ENCODE peak calls at places on chromosomes 13 and 19, in four cellular contexts. B, C, E and Y are unnamed samples.
A peak's percentile ranks its signal among the peaks of the same experiment; 100 is the strongest.

GRCh38 chr13:50449465-50449864 is 394.0 kb downstream of the DLEU7 start:
- DNase-seq in C (no peak), E (no peak), B (no peak), Y (no peak)

GRCh38 chr13:97435297-97435682 is 1.3 kb downstream of the RAP2A start:
- DNase-seq in B (no peak), E (no peak), C (no peak), Y (no peak)

GRCh38 chr19:45346449-45346848 is 5.9 kb downstream of the KLC3 start:
- DNase-seq in B (no peak), E (peak; percentile 62), C (peak; percentile 24), Y (no peak)

GRCh38 chr13:98749501-98749900 is 3.0 kb downstream of the SLC15A1 start:
- DNase-seq in B (no peak), C (no peak), E (no peak), Y (no peak)

GRCh38 chr13:103187621-103188020 is 121.4 kb upstream of the SLC10A2 start:
- DNase-seq in B (no peak), C (no peak), E (no peak), Y (no peak)

GRCh38 chr13:91045351-91046034 is 302.0 kb upstream of the MIR17HG start:
- DNase-seq in E (peak; percentile 27), B (no peak), C (no peak), Y (peak; percentile 71)

GRCh38 chr13:46586766-46587509 is 34.0 kb downstream of the LRCH1 start:
- DNase-seq in B (no peak), C (no peak), E (no peak), Y (no peak)

GRCh38 chr19:18023596-18024212 is 15.7 kb downstream of the ARRDC2 start:
- DNase-seq in E (no peak), C (no peak), B (no peak), Y (no peak)

GRCh38 chr19:50505856-50506611 is 5.0 kb downstream of the JOSD2 start:
- DNase-seq in E (no peak), B (no peak), C (no peak), Y (no peak)

GRCh38 chr19:38389957-38390924 is 1.7 kb downstream of the SPRED3 start:
- DNase-seq in C (no peak), E (no peak), B (no peak), Y (no peak)

GRCh38 chr19:41443813-41444455 is 978 bp downstream of the ERICH4 start:
- DNase-seq in B (no peak), E (no peak), C (no peak), Y (no peak)

GRCh38 chr19:17107546-17108452 is 32.2 kb downstream of the MYO9B start:
- DNase-seq in E (no peak), B (no peak), C (peak; percentile 16), Y (peak; percentile 21)

GRCh38 chr19:49912965-49913685 is 15.9 kb upstream of the ATF5 start:
- DNase-seq in C (peak; percentile 44), E (peak; percentile 54), B (no peak), Y (no peak)

GRCh38 chr19:1783354-1783753 is 28.7 kb downstream of the ATP8B3 start:
- DNase-seq in E (no peak), B (no peak), C (no peak), Y (no peak)

GRCh38 chr19:32230441-32230840 is 115.0 kb upstream of the ZNF507 start:
- DNase-seq in C (no peak), B (no peak), E (no peak), Y (no peak)

GRCh38 chr19:57803594-57804325 is 11.0 kb downstream of the ZNF552 start:
- DNase-seq in B (no peak), E (no peak), C (peak; percentile 30), Y (no peak)

GRCh38 chr13:35850569-35850968 is 280.6 kb downstream of the DCLK1 start:
- DNase-seq in E (no peak), B (no peak), C (no peak), Y (no peak)

GRCh38 chr19:28887920-28888618 is 324.9 kb downstream of the UQCRFS1 start:
- DNase-seq in B (no peak), C (no peak), E (no peak), Y (no peak)

GRCh38 chr19:3983936-3984583 is 1.2 kb downstream of the EEF2 start:
- DNase-seq in E (no peak), B (no peak), C (no peak), Y (no peak)

GRCh38 chr13:40130871-40131636 is 475.6 kb downstream of the COG6 start:
- DNase-seq in B (no peak), C (peak; percentile 36), E (peak; percentile 3), Y (no peak)

GRCh38 chr19:14517840-14518505 is at the start of gene DNAJB1:
- DNase-seq in E (peak; percentile 85), B (no peak), C (peak; percentile 38), Y (peak; percentile 69)

GRCh38 chr19:13705928-13706447 is 58.3 kb upstream of the MRI1 start:
- DNase-seq in B (no peak), C (no peak), E (peak; percentile 30), Y (no peak)

GRCh38 chr19:5339950-5340636 is 519 bp downstream of the PTPRS start:
- DNase-seq in C (no peak), B (no peak), E (peak; percentile 27), Y (peak; percentile 61)

GRCh38 chr13:23007430-23007829 is 173.3 kb upstream of the SGCG start:
- DNase-seq in E (no peak), B (no peak), C (no peak), Y (no peak)

GRCh38 chr19:52622261-52622660 is 15.9 kb downstream of the ZNF83 start:
- DNase-seq in E (no peak), B (no peak), C (no peak), Y (no peak)

GRCh38 chr13:40077396-40078027 is 422.1 kb downstream of the COG6 start:
- DNase-seq in E (no peak), B (no peak), C (no peak), Y (no peak)

GRCh38 chr19:43723588-43723987 is 7.7 kb downstream of the IRGC start:
- DNase-seq in B (no peak), C (no peak), E (peak; percentile 33), Y (no peak)

GRCh38 chr19:52748336-52748950 is 13.6 kb upstream of the ZNF611 start:
- DNase-seq in C (peak; percentile 35), B (peak; percentile 4), E (peak; percentile 56), Y (no peak)

GRCh38 chr19:5214902-5215301 is 125.7 kb downstream of the PTPRS start:
- DNase-seq in B (no peak), E (no peak), C (no peak), Y (no peak)

GRCh38 chr19:41299046-41299754 is 10.8 kb upstream of the CCDC97 start:
- DNase-seq in C (no peak), E (no peak), B (no peak), Y (no peak)

GRCh38 chr13:75365724-75366173 is 116.2 kb downstream of the TBC1D4 start:
- DNase-seq in B (peak; percentile 78), E (peak; percentile 24), C (no peak), Y (no peak)

GRCh38 chr13:31409678-31410356 is 210.0 kb downstream of the B3GLCT start:
- DNase-seq in E (no peak), C (no peak), B (no peak), Y (no peak)

GRCh38 chr13:31413531-31413930 is 213.8 kb downstream of the B3GLCT start:
- DNase-seq in B (no peak), E (no peak), C (no peak), Y (no peak)

GRCh38 chr13:31408927-31409326 is 209.2 kb downstream of the B3GLCT start:
- DNase-seq in B (no peak), E (no peak), C (no peak), Y (no peak)
- TF ChIP-seq BHLHE40 in B (no peak), E (no peak), C (no peak), Y (no peak)

GRCh38 chr13:106567421-106568224 is at the start of gene ARGLU1:
- DNase-seq in B (peak; percentile 64), C (peak; percentile 78), E (peak; percentile 90), Y (peak; percentile 73)

GRCh38 chr13:106565127-106565775 is 2.7 kb downstream of the ARGLU1 start:
- DNase-seq in E (no peak), B (no peak), C (no peak), Y (no peak)

GRCh38 chr13:106569233-106570095 is 1.5 kb upstream of the ARGLU1 start:
- DNase-seq in C (no peak), E (peak; percentile 8), B (no peak), Y (no peak)

GRCh38 chr13:106568225-106569003 is 477 bp upstream of the ARGLU1 start:
- DNase-seq in C (peak; percentile 35), E (peak; percentile 10), B (no peak), Y (no peak)

DNA sequence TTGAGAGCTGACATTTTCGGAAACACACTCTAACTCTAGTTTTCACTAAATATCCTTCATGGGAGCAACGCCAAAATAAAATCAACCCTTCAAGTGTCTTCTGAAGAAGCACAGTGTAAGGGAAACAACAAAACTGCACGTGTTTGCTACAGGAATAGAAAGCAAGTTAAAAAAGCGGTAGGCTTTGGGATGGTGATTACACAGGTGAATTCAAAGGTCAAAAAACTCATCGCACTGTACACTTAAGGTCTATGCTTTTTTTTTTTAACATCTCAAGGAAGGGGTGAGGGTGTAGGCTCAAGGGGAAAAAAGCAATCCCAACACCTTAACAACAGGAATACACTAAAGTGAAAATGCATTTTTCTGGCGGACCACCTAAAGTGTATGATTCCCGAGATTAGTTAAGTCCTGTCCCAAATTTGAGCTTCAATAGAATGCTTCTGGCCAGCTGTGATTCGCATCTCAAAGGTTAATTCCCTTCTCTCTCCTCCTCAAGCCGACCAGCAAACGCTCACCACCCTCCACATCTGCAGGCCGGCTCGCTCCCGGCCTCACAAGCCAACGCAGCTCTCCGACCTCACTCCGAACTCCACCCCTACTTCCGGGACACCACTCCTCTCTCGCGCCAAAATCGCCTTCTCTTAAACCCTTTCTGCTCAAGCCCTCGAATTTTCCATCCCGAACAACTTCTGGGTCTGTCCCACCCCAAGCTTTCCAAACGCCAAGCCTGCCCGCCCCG is 1.1 kb downstream of the ARGLU1 start:
- DNase-seq in E (peak; percentile 69), C (peak; percentile 32), B (no peak), Y (peak; percentile 19)
- TF ChIP-seq FOXM1 in E (no peak), C (no peak), B (no peak), Y (no peak)

GRCh38 chr13:110233682-110234280 is 73.2 kb downstream of the COL4A1 start:
- DNase-seq in B (no peak), E (no peak), C (no peak), Y (no peak)
- TF ChIP-seq BHLHE40 in B (no peak), E (no peak), C (no peak), Y (no peak)

GRCh38 chr13:29849731-29850212 is 645 bp downstream of the UBL3 start:
- DNase-seq in E (peak; percentile 41), C (peak; percentile 33), B (no peak), Y (peak; percentile 35)
- TF ChIP-seq FOXM1 in E (no peak), C (no peak), B (no peak), Y (no peak)

DNA sequence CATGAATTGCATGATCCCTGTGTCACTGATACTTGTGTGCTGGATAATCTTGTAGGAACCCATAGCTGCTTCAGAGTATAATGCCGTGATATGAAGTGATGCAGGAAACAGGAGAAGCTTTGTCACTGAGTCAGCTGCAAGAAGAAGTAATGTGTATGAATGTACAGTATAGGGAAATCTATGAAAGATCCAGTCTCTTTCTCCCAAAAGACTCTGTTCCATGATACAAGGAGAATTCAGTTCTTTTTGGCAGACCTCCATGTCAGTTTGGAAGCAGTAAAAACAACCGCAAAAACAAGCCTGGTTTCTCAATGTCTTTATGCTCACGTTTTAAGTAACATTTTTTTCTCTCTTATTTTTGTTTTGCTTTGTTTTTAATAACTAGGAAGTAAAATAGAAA is 33.9 kb downstream of the PCDH17 start:
- DNase-seq in E (no peak), C (no peak), B (no peak), Y (no peak)
- TF ChIP-seq BHLHE40 in E (no peak), C (no peak), B (no peak), Y (no peak)